ENCODE peak calls at places on chromosomes 7 and 10, in nine cellular contexts. T, A, K, L, N, I, D, Q and U are unnamed samples.

GRCh38 chr7:37505750-37506353 is 57.2 kb upstream of the ELMO1 start:
- DNase-seq in T (no peak), A (no peak), K (no peak), L (no peak), N (no peak), I (no peak), D (no peak), Q (no peak), U (no peak)

GRCh38 chr7:18402488-18403183 is 92.9 kb upstream of the HDAC9 start:
- DNase-seq in T (no peak), A (no peak), K (peak; percentile 66), L (no peak), N (no peak), I (no peak), D (no peak), Q (no peak), U (no peak)

GRCh38 chr7:99679400-99680191 is at the start of gene CYP3A5:
- DNase-seq in T (no peak), A (no peak), K (no peak), L (no peak), N (no peak), I (peak; percentile 86), D (no peak), Q (peak; percentile 54), U (no peak)

GRCh38 chr7:2639151-2639993 is 7.6 kb downstream of the TTYH3 start:
- DNase-seq in T (no peak), A (no peak), K (no peak), L (no peak), N (no peak), I (no peak), D (no peak), Q (no peak), U (no peak)

GRCh38 chr10:12638103-12638502 is 288.8 kb downstream of the CAMK1D start:
- DNase-seq in T (no peak), A (no peak), K (no peak), L (no peak), N (no peak), I (peak; percentile 81), D (no peak), Q (no peak), U (no peak)

GRCh38 chr7:157188091-157188665 is 49.5 kb downstream of the UBE3C start:
- DNase-seq in T (no peak), A (no peak), K (no peak), L (no peak), N (no peak), I (no peak), D (no peak), Q (no peak), U (no peak)

GRCh38 chr7:42883950-42884349 is 27.9 kb downstream of the C7orf25 start:
- DNase-seq in T (no peak), A (no peak), K (peak; percentile 90), L (no peak), N (peak; percentile 72), I (no peak), D (no peak), Q (no peak), U (peak; percentile 85)

GRCh38 chr10:7340179-7340874 is 70.5 kb downstream of the SFMBT2 start:
- DNase-seq in T (no peak), A (no peak), K (no peak), L (no peak), N (no peak), I (no peak), D (no peak), Q (no peak), U (no peak)

GRCh38 chr7:6709808-6710207 is 3.1 kb upstream of the ZNF12 start:
- DNase-seq in T (no peak), A (peak; percentile 0), K (no peak), L (peak; percentile 11), N (no peak), I (no peak), D (no peak), Q (no peak), U (no peak)

GRCh38 chr7:25075459-25075858 is 49.6 kb downstream of the CYCS start:
- DNase-seq in T (no peak), A (no peak), K (no peak), L (peak; percentile 5), N (peak; percentile 59), I (no peak), D (no peak), Q (no peak), U (no peak)

GRCh38 chr10:84994722-84995121 is 666.3 kb downstream of the CCSER2 start:
- DNase-seq in T (no peak), A (no peak), K (no peak), L (no peak), N (no peak), I (no peak), D (no peak), Q (no peak), U (no peak)

GRCh38 chr10:71998119-71998839 is 34.1 kb downstream of the CHST3 start:
- DNase-seq in T (no peak), A (no peak), K (peak; percentile 12), L (no peak), N (no peak), I (no peak), D (no peak), Q (no peak), U (no peak)

GRCh38 chr10:19142967-19143366 is 94.4 kb downstream of the MALRD1 start:
- DNase-seq in T (no peak), A (no peak), K (no peak), L (no peak), N (no peak), I (no peak), D (no peak), Q (no peak), U (no peak)

GRCh38 chr10:100216006-100216405 is 13.4 kb downstream of the CHUK start:
- DNase-seq in T (no peak), A (no peak), K (no peak), L (no peak), N (no peak), I (no peak), D (no peak), Q (no peak), U (no peak)

GRCh38 chr10:22315455-22316285 is 518 bp upstream of the COMMD3 start:
- DNase-seq in T (no peak), A (peak; percentile 55), K (peak; percentile 19), L (no peak), N (no peak), I (no peak), D (no peak), Q (no peak), U (no peak)